ENCODE peak calls at places on chromosome 19, in eight cellular contexts. V is BJ, A is breast epithelium, W is RWPE1, C is endothelial cell, S is mesothelial cell of epicardium, Q is Peyer's patch, E is fibroblast of pulmonary artery. M is an unnamed sample.

GRCh38 chr19:32822916-32823746 is 46.4 kb downstream of the SLC7A9 start:
- DNase-seq in V (no peak), A (no peak), W (no peak), C (no peak), S (no peak), Q (no peak), E (no peak), M (no peak)

GRCh38 chr19:55600336-55601028 is 394 bp downstream of the ZNF524 start:
- DNase-seq in V (no peak), A (peak; percentile 55), W (no peak), C (peak; percentile 85), S (no peak), Q (no peak), E (no peak), M (no peak)

GRCh38 chr19:17504030-17504429 is 7.4 kb upstream of the PGLS start:
- DNase-seq in V (no peak), A (no peak), W (no peak), C (no peak), S (no peak), Q (no peak), E (no peak), M (no peak)

GRCh38 chr19:1087813-1088418 is 7.3 kb downstream of the POLR2E start:
- DNase-seq in V (no peak), A (no peak), W (no peak), C (no peak), S (no peak), Q (no peak), E (no peak), M (no peak)

GRCh38 chr19:10112895-10113591 is 1.6 kb downstream of the P2RY11 start:
- DNase-seq in V (no peak), A (no peak), W (no peak), C (peak; percentile 65), S (no peak), Q (peak; percentile 76), E (peak; percentile 44), M (no peak)

GRCh38 chr19:30073152-30074000 is 131.3 kb downstream of the URI1 start:
- DNase-seq in V (no peak), A (no peak), W (no peak), C (no peak), S (no peak), Q (peak; percentile 27), E (no peak), M (no peak)

GRCh38 chr19:58399903-58400637 is 4.6 kb downstream of the RNF225 start:
- DNase-seq in V (no peak), A (no peak), W (no peak), C (no peak), S (no peak), Q (peak; percentile 45), E (no peak), M (no peak)

GRCh38 chr19:44576843-44577565 is 36.4 kb upstream of the IGSF23 start:
- DNase-seq in V (no peak), A (no peak), W (peak; percentile 63), C (peak; percentile 23), S (no peak), Q (peak; percentile 58), E (peak; percentile 37), M (no peak)

GRCh38 chr19:33246729-33247440 is 21.2 kb upstream of the SLC7A10 start:
- DNase-seq in V (no peak), A (no peak), W (no peak), C (no peak), S (no peak), Q (no peak), E (no peak), M (no peak)

GRCh38 chr19:34320277-34320676 is 44.7 kb upstream of the GPI start:
- DNase-seq in V (no peak), A (no peak), W (no peak), C (no peak), S (no peak), Q (peak; percentile 33), E (no peak), M (no peak)

GRCh38 chr19:3065675-3066357 is 3.5 kb upstream of the TLE5 start:
- DNase-seq in V (no peak), A (no peak), W (no peak), C (no peak), S (no peak), Q (no peak), E (no peak), M (no peak)

GRCh38 chr19:53466726-53467125 is 807 bp upstream of the ZNF813 start:
- DNase-seq in V (no peak), A (no peak), W (no peak), C (no peak), S (no peak), Q (no peak), E (no peak), M (no peak)
- TF ChIP-seq CTCF in V (no peak), A (no peak), W (no peak), C (no peak), S (no peak), Q (no peak), E (no peak), M (no peak)

DNA sequence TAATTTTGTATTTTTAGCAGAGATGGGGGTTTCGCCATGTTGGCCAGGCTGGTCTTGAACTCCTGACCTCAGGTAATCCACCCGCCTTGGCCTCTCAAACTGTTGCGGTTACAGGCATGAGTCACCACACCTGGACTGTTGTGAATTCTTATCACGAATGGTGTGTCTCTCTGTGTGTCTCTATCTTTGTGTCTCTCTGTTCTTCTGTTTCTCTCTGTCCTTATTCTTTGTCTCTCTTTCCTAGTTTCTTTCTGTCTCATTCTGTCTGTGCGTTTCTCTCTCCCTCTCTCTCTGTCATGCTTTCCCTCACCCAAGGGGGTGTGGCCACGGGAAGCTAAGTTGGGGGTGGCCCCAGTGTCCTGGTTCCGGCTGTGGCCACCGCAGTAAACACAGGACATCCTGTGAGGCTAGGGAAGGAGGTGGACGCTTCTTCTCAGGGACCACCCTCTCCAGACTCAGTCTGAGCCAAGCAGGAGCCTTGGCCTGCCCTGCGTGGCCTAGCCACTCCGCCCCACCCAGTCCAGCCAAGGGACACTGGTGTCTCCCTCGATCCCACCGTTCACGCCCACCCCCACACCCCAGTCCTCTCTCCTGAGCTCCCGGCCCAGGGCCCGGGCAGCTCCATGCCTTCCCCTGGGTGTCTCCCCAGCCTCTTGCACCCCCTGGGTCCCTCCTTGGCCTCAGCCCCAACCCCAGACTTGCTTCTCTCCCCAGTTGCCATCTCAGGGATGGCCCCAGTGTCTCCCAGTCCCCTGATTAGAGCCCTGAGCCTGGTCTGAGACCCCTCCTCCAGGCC is 3.9 kb upstream of the PRX start:
- DNase-seq in V (no peak), A (peak; percentile 71), W (no peak), C (peak; percentile 58), S (no peak), Q (no peak), E (peak; percentile 20), M (no peak)
- TF ChIP-seq CTCF in V (no peak), A (no peak), W (no peak), C (no peak), S (no peak), Q (no peak), E (no peak), M (no peak)

GRCh38 chr19:11194657-11195056 is 2.7 kb downstream of the KANK2 start:
- DNase-seq in V (no peak), A (no peak), W (no peak), C (no peak), S (no peak), Q (no peak), E (peak; percentile 45), M (no peak)
- TF ChIP-seq CTCF in V (no peak), A (no peak), W (no peak), C (no peak), S (no peak), Q (no peak), E (no peak), M (no peak)

DNA sequence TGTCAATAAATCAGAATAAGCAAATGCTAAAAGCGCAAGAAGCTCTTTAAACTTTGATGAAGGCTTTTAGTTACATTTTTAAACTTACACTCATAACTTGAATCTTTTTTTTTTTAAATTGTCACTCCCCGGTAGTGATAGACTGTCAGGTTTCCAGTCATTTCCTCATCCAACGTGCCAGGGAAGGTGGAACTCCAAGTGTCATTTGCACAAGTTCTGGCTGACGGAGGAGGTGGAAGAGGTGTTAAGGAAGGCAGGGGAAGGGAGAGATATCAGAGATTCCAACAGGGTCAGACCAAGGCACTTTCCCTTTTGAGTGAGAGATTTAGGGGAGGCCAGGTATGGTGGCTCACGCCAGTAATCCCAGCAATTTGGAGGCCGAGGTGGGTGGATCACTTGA is 197.3 kb upstream of the TSHZ3 start:
- DNase-seq in V (no peak), A (no peak), W (no peak), C (no peak), S (no peak), Q (no peak), E (no peak), M (no peak)
- TF ChIP-seq CTCF in V (no peak), A (no peak), W (no peak), C (no peak), S (no peak), Q (no peak), E (no peak), M (no peak)

GRCh38 chr19:5345895-5346386 is 5.3 kb upstream of the PTPRS start:
- DNase-seq in V (no peak), A (no peak), W (peak; percentile 36), C (no peak), S (no peak), Q (no peak), E (peak; percentile 67), M (no peak)

GRCh38 chr19:5352229-5352763 is 11.7 kb upstream of the PTPRS start:
- DNase-seq in V (no peak), A (no peak), W (no peak), C (no peak), S (no peak), Q (no peak), E (peak; percentile 13), M (no peak)

GRCh38 chr19:5343848-5344247 is 3.2 kb upstream of the PTPRS start:
- DNase-seq in V (peak; percentile 60), A (no peak), W (no peak), C (no peak), S (no peak), Q (no peak), E (peak; percentile 40), M (no peak)

GRCh38 chr19:5351731-5352228 is 11.2 kb upstream of the PTPRS start:
- DNase-seq in V (no peak), A (no peak), W (no peak), C (no peak), S (no peak), Q (no peak), E (no peak), M (no peak)

GRCh38 chr19:5349041-5349440 is 8.4 kb upstream of the PTPRS start:
- DNase-seq in V (no peak), A (no peak), W (no peak), C (no peak), S (no peak), Q (no peak), E (no peak), M (no peak)
- TF ChIP-seq CTCF in V (peak; percentile 9), A (no peak), W (no peak), C (no peak), S (no peak), Q (no peak), E (no peak), M (peak; percentile 28)

GRCh38 chr19:51020988-51021651 is 1.6 kb upstream of the KLK10 start:
- DNase-seq in V (no peak), A (peak; percentile 48), W (peak; percentile 44), C (peak; percentile 33), S (no peak), Q (no peak), E (peak; percentile 69), M (no peak)
- TF ChIP-seq CTCF in V (peak; percentile 62), A (peak; percentile 78), W (peak; percentile 83), C (peak; percentile 51), S (peak; percentile 26), Q (peak; percentile 36), E (peak; percentile 82), M (peak; percentile 80)